ENCODE peak calls at places on chromosomes 13 and 19, in eight cellular contexts. R, D, Q, F, Y, N, I and B are unnamed samples.

GRCh38 chr19:50718255-50719118 is 1.1 kb downstream of the SHANK1 start:
- DNase-seq in R (peak; percentile 78), D (no peak), Q (no peak), F (peak; percentile 64), Y (no peak), N (no peak), I (no peak), B (no peak)

GRCh38 chr19:44696939-44697669 is 1.8 kb upstream of the CEACAM16 start:
- DNase-seq in R (peak; percentile 64), D (peak; percentile 8), Q (no peak), F (no peak), Y (no peak), N (no peak), I (no peak), B (no peak)

GRCh38 chr19:51441410-51442390 is 16.6 kb downstream of the SIGLEC8 start:
- DNase-seq in R (no peak), D (no peak), Q (no peak), F (no peak), Y (no peak), N (no peak), I (no peak), B (peak; percentile 16)

GRCh38 chr19:45153339-45154063 is 7.3 kb downstream of the NKPD1 start:
- DNase-seq in R (peak; percentile 90), D (peak; percentile 75), Q (no peak), F (peak; percentile 90), Y (no peak), N (peak; percentile 62), I (no peak), B (no peak)

GRCh38 chr13:101970339-101970738 is 431.5 kb downstream of the FGF14 start:
- DNase-seq in R (no peak), D (no peak), Q (no peak), F (no peak), Y (no peak), N (no peak), I (no peak), B (no peak)

GRCh38 chr13:20390526-20391175 is 135.0 kb downstream of the CRYL1 start:
- DNase-seq in R (peak; percentile 73), D (peak; percentile 59), Q (no peak), F (no peak), Y (no peak), N (no peak), I (no peak), B (no peak)

GRCh38 chr13:73983109-73983508 is 151.1 kb downstream of the KLF12 start:
- DNase-seq in R (no peak), D (no peak), Q (no peak), F (no peak), Y (no peak), N (no peak), I (no peak), B (no peak)

GRCh38 chr13:28609936-28610335 is 49.0 kb upstream of the POMP start:
- DNase-seq in R (no peak), D (peak; percentile 42), Q (no peak), F (no peak), Y (no peak), N (no peak), I (peak; percentile 66), B (no peak)

GRCh38 chr19:15417699-15418098 is 1.1 kb downstream of the AKAP8L start:
- DNase-seq in R (no peak), D (peak; percentile 32), Q (no peak), F (peak; percentile 41), Y (no peak), N (no peak), I (no peak), B (no peak)

GRCh38 chr13:54194233-54195024 is 1165.8 kb downstream of the OLFM4 start:
- DNase-seq in R (no peak), D (no peak), Q (no peak), F (no peak), Y (no peak), N (no peak), I (no peak), B (no peak)

GRCh38 chr13:99434258-99434788 is 66.9 kb upstream of the TM9SF2 start:
- DNase-seq in R (no peak), D (no peak), Q (no peak), F (no peak), Y (no peak), N (no peak), I (no peak), B (no peak)

GRCh38 chr19:50205681-50206138 is 2.3 kb downstream of the MYH14 start:
- DNase-seq in R (peak; percentile 54), D (no peak), Q (peak; percentile 39), F (no peak), Y (peak; percentile 23), N (no peak), I (no peak), B (no peak)

GRCh38 chr13:36282818-36283432 is 14.7 kb downstream of the CCDC169 start:
- DNase-seq in R (no peak), D (peak; percentile 65), Q (no peak), F (no peak), Y (no peak), N (no peak), I (peak; percentile 33), B (no peak)

GRCh38 chr19:50050406-50051223 is 24.8 kb downstream of the ZNF473 start:
- DNase-seq in R (peak; percentile 90), D (peak; percentile 73), Q (peak; percentile 63), F (peak; percentile 70), Y (peak; percentile 61), N (peak; percentile 70), I (no peak), B (peak; percentile 74)

GRCh38 chr13:76955236-76955635 is 6.9 kb downstream of the ACOD1 start:
- DNase-seq in R (no peak), D (no peak), Q (no peak), F (no peak), Y (no peak), N (no peak), I (no peak), B (no peak)
- TF ChIP-seq CTCF in R (no peak), D (no peak), Q (no peak), F (no peak), Y (no peak), N (no peak), I (no peak), B (no peak)

GRCh38 chr19:33953592-33953991 is 156.9 kb downstream of the KCTD15 start:
- DNase-seq in R (no peak), D (peak; percentile 21), Q (no peak), F (no peak), Y (no peak), N (no peak), I (no peak), B (no peak)
- TF ChIP-seq CTCF in R (peak; percentile 49), D (peak; percentile 23), Q (no peak), F (no peak), Y (no peak), N (no peak), I (no peak), B (no peak)

GRCh38 chr13:95552539-95553270 is at the start of gene CLDN10:
- DNase-seq in R (peak; percentile 75), D (no peak), Q (no peak), F (peak; percentile 84), Y (no peak), N (no peak), I (no peak), B (peak; percentile 71)
- TF ChIP-seq CTCF in R (no peak), D (no peak), Q (no peak), F (peak; percentile 63), Y (no peak), N (no peak), I (peak; percentile 28), B (peak; percentile 76)

DNA sequence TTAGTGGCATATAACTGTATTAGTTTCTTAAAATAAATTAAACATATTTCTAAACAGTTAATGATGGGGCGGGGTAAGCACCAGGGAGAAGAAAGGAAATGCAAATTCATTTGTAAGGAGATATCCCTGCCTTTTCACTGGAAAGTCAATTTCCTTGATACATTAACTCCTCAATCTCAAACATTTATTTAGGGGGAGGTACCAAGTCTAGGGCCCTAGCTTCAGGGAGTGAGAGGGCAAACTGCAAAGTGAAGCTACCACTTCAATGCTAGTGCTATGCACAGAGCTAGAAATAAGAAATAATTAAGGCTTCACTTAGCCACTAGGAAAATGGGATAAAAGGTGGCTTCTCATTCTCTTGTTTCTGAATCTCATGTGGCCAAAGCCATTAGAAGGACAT is 115.3 kb upstream of the FNDC3A start:
- DNase-seq in R (no peak), D (no peak), Q (no peak), F (no peak), Y (no peak), N (no peak), I (no peak), B (no peak)
- TF ChIP-seq CTCF in R (no peak), D (no peak), Q (no peak), F (no peak), Y (no peak), N (no peak), I (no peak), B (no peak)

GRCh38 chr19:54168174-54168917 is 4.6 kb downstream of the TMC4 start:
- DNase-seq in R (peak; percentile 98), D (peak; percentile 89), Q (peak; percentile 91), F (peak; percentile 99), Y (no peak), N (peak; percentile 87), I (peak; percentile 76), B (peak; percentile 94)

GRCh38 chr19:54169149-54169731 is 3.7 kb downstream of the TMC4 start:
- DNase-seq in R (no peak), D (no peak), Q (no peak), F (no peak), Y (no peak), N (no peak), I (no peak), B (no peak)

GRCh38 chr19:54173951-54174817 is 1.2 kb upstream of the TMC4 start:
- DNase-seq in R (no peak), D (no peak), Q (no peak), F (no peak), Y (no peak), N (no peak), I (no peak), B (no peak)

GRCh38 chr19:54172413-54172763 is 572 bp downstream of the TMC4 start:
- DNase-seq in R (no peak), D (no peak), Q (no peak), F (no peak), Y (no peak), N (no peak), I (no peak), B (no peak)

GRCh38 chr19:54172764-54173699 is at the start of gene TMC4:
- DNase-seq in R (no peak), D (peak; percentile 28), Q (no peak), F (no peak), Y (peak; percentile 70), N (no peak), I (no peak), B (no peak)
- TF ChIP-seq CTCF in R (peak; percentile 78), D (no peak), Q (no peak), F (no peak), Y (peak; percentile 35), N (no peak), I (peak; percentile 50), B (no peak)

DNA sequence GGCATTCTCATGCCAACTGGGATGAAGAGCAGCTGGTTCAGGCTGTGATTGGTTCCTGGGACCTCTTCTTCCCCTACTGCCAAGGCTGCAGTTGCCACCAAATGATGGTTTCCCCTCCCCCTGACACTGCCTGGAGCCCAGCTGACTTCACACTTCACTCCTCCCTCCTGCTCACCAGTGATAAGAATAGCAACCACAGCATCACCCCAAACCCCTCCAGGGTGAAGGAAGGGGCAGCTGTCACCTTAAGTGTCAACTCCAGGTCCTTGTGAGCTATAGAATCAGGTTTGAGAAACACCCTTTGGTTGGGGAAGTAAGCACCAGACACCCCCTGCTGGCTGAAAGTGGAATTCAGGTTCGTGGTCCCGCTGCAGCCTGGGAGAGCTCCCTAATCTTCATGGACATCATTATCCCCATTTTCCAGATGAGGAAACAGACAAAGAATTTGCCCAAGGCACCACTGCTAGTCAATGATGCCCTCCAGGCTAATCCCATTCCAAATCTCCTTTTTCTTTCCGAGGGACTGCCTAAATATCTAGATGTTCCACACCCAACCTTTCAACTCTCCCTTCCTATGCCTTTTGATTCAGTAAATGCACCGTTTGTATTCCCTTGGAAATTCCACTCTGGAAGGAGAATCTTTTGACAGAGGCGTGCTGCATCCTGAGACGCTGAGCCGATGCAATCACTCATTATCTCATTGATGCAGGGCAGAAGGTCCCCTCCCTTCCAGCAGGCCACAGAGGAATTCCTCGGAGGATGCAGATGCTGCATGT is 50.5 kb upstream of the UQCRFS1 start:
- DNase-seq in R (no peak), D (peak; percentile 37), Q (peak; percentile 35), F (peak; percentile 79), Y (no peak), N (no peak), I (peak; percentile 37), B (no peak)
- TF ChIP-seq CTCF in R (peak; percentile 62), D (peak; percentile 75), Q (peak; percentile 63), F (peak; percentile 84), Y (peak; percentile 77), N (no peak), I (peak; percentile 89), B (peak; percentile 82)